ENCODE peak calls at places on chromosomes 6 and 20, in four cellular contexts. G, U, D and E are unnamed samples.

GRCh38 chr6:22657341-22657985 is 88.1 kb downstream of the HDGFL1 start:
- DNase-seq in G (peak), U (no peak), D (no peak), E (no peak)

GRCh38 chr6:157240960-157241311 is 82.4 kb downstream of the TMEM242 start:
- DNase-seq in G (no peak), U (no peak), D (no peak), E (no peak)

GRCh38 chr6:78701407-78701806 is 165.9 kb upstream of the IRAK1BP1 start:
- DNase-seq in G (peak), U (no peak), D (no peak), E (peak)

GRCh38 chr6:15399651-15400470 is 154.0 kb downstream of the JARID2 start:
- DNase-seq in G (peak), U (peak), D (no peak), E (peak)

GRCh38 chr6:168884646-168885086 is 369.0 kb downstream of the THBS2 start:
- DNase-seq in G (peak), U (peak), D (peak), E (peak)

GRCh38 chr6:6825986-6826901 is 237.7 kb downstream of the LY86 start:
- DNase-seq in G (no peak), U (no peak), D (no peak), E (peak)

GRCh38 chr6:10042280-10042679 is 372.6 kb downstream of the TFAP2A start:
- DNase-seq in G (no peak), U (no peak), D (no peak), E (no peak)

GRCh38 chr20:58495623-58496428 is 19.4 kb downstream of the APCDD1L start:
- DNase-seq in G (no peak), U (no peak), D (no peak), E (no peak)

GRCh38 chr20:17228624-17229061 is 1.8 kb downstream of the PCSK2 start:
- DNase-seq in G (no peak), U (peak), D (no peak), E (no peak)

GRCh38 chr6:31825553-31825952 is 2.0 kb upstream of the HSPA1B start:
- DNase-seq in G (no peak), U (no peak), D (no peak), E (no peak)

GRCh38 chr20:48800227-48800626 is 27.6 kb downstream of the PREX1 start:
- DNase-seq in G (no peak), U (no peak), D (no peak), E (no peak)

GRCh38 chr6:77425676-77426075 is 37.6 kb downstream of the HTR1B start:
- DNase-seq in G (peak), U (no peak), D (no peak), E (peak)